ENCODE peak calls at places on chromosomes 6 and 20, in six cellular contexts. I is DND-41, R is testis, L is H9, P is ovary, N is vagina. K is an unnamed sample.

GRCh38 chr20:2323051-2323450 is 27.2 kb downstream of the TGM3 start:
- DNase-seq in I (no peak), R (no peak), L (no peak), P (no peak), N (no peak), K (no peak)

GRCh38 chr20:44001667-44002596 is 87.3 kb downstream of the TOX2 start:
- DNase-seq in I (no peak), R (no peak), L (no peak), P (no peak), N (no peak), K (no peak)

GRCh38 chr20:14583413-14583812 is 246.0 kb upstream of the FLRT3 start:
- DNase-seq in I (no peak), R (no peak), L (no peak), P (no peak), N (no peak), K (no peak)

GRCh38 chr20:23386304-23387117 is 24.5 kb downstream of the GZF1 start:
- DNase-seq in I (no peak), R (no peak), L (no peak), P (no peak), N (no peak), K (no peak)

GRCh38 chr20:25338112-25339023 is 52.3 kb downstream of the ABHD12 start:
- DNase-seq in I (no peak), R (no peak), L (peak; percentile 9), P (no peak), N (no peak), K (no peak)

GRCh38 chr6:21900730-21901129 is 307.2 kb downstream of the SOX4 start:
- DNase-seq in I (no peak), R (no peak), L (no peak), P (peak; percentile 52), N (no peak), K (no peak)

GRCh38 chr20:17538517-17539170 is 7.5 kb upstream of the BFSP1 start:
- DNase-seq in I (no peak), R (no peak), L (no peak), P (no peak), N (no peak), K (no peak)

GRCh38 chr20:40781979-40782378 is 92.9 kb upstream of the MAFB start:
- DNase-seq in I (no peak), R (no peak), L (no peak), P (no peak), N (peak; percentile 40), K (no peak)

GRCh38 chr6:124260337-124260736 is 456.7 kb downstream of the NKAIN2 start:
- DNase-seq in I (no peak), R (no peak), L (no peak), P (no peak), N (no peak), K (no peak)

GRCh38 chr20:25039697-25040437 is 18.1 kb downstream of the ACSS1 start:
- DNase-seq in I (no peak), R (peak; percentile 93), L (no peak), P (peak; percentile 85), N (no peak), K (no peak)

GRCh38 chr6:79640146-79641111 is 9.3 kb downstream of the SH3BGRL2 start:
- DNase-seq in I (no peak), R (no peak), L (no peak), P (no peak), N (no peak), K (no peak)

GRCh38 chr6:22041797-22042489 is 254.9 kb downstream of the PRL start:
- DNase-seq in I (no peak), R (no peak), L (no peak), P (no peak), N (no peak), K (no peak)

GRCh38 chr6:25311251-25311910 is 32.2 kb downstream of the CARMIL1 start:
- DNase-seq in I (no peak), R (no peak), L (no peak), P (no peak), N (no peak), K (no peak)

GRCh38 chr20:50850721-50851286 is 55.9 kb downstream of the BCAS4 start:
- DNase-seq in I (no peak), R (peak; percentile 76), L (peak; percentile 77), P (no peak), N (no peak), K (no peak)

GRCh38 chr20:57941572-57942381 is 232.0 kb upstream of the PMEPA1 start:
- DNase-seq in I (no peak), R (no peak), L (no peak), P (no peak), N (no peak), K (no peak)

GRCh38 chr20:17021481-17021880 is 205.4 kb upstream of the PCSK2 start:
- DNase-seq in I (no peak), R (no peak), L (no peak), P (no peak), N (no peak), K (no peak)

GRCh38 chr20:32885952-32886351 is 27.2 kb downstream of the EFCAB8 start:
- DNase-seq in I (no peak), R (no peak), L (no peak), P (no peak), N (no peak), K (no peak)

GRCh38 chr6:53059648-53060589 is 5.3 kb upstream of the FBXO9 start:
- DNase-seq in I (no peak), R (no peak), L (no peak), P (no peak), N (no peak), K (no peak)

GRCh38 chr6:25413506-25413905 is 134.3 kb downstream of the CARMIL1 start:
- DNase-seq in I (peak; percentile 19), R (no peak), L (no peak), P (no peak), N (no peak), K (no peak)

GRCh38 chr6:97095466-97095865 is 170.9 kb downstream of the KLHL32 start:
- DNase-seq in I (no peak), R (no peak), L (no peak), P (no peak), N (no peak), K (no peak)

GRCh38 chr6:150237626-150238025 is 94.8 kb downstream of the PPP1R14C start:
- DNase-seq in I (no peak), R (no peak), L (no peak), P (no peak), N (no peak), K (no peak)

GRCh38 chr20:48910360-48910781 is 11.1 kb upstream of the ARFGEF2 start:
- DNase-seq in I (no peak), R (no peak), L (no peak), P (no peak), N (no peak), K (no peak)

GRCh38 chr6:54847799-54848597 is 1.4 kb downstream of the FAM83B start:
- DNase-seq in I (no peak), R (no peak), L (no peak), P (no peak), N (no peak), K (no peak)

GRCh38 chr20:47568019-47568418 is 66.3 kb downstream of the NCOA3 start:
- DNase-seq in I (no peak), R (no peak), L (no peak), P (no peak), N (no peak), K (no peak)

GRCh38 chr20:9349256-9349655 is 165.1 kb upstream of the LAMP5 start:
- DNase-seq in I (no peak), R (no peak), L (no peak), P (no peak), N (no peak), K (no peak)

GRCh38 chr6:134437376-134437775 is 119.5 kb upstream of the SGK1 start:
- DNase-seq in I (no peak), R (no peak), L (no peak), P (no peak), N (no peak), K (no peak)

GRCh38 chr20:57710841-57711240 is 1.0 kb upstream of the PMEPA1 start:
- DNase-seq in I (no peak), R (no peak), L (no peak), P (no peak), N (no peak), K (no peak)

GRCh38 chr6:167424700-167425099 is 99.8 kb downstream of the TTLL2 start:
- DNase-seq in I (no peak), R (no peak), L (no peak), P (no peak), N (no peak), K (no peak)

GRCh38 chr6:167428664-167429063 is 103.8 kb downstream of the TTLL2 start:
- DNase-seq in I (no peak), R (no peak), L (no peak), P (no peak), N (no peak), K (no peak)

GRCh38 chr6:167424060-167424673 is 99.3 kb downstream of the TTLL2 start:
- DNase-seq in I (no peak), R (peak; percentile 23), L (peak; percentile 45), P (no peak), N (no peak), K (no peak)

GRCh38 chr6:167426074-167426473 is 101.2 kb downstream of the TTLL2 start:
- DNase-seq in I (no peak), R (no peak), L (no peak), P (no peak), N (no peak), K (no peak)

GRCh38 chr6:167426620-167427019 is 101.7 kb downstream of the TTLL2 start:
- DNase-seq in I (no peak), R (no peak), L (no peak), P (no peak), N (no peak), K (no peak)
- H3K9me3 ChIP-seq in I (no peaks in the 10 kb centered on the region), R (no peaks in the 10 kb centered on the region), L (no peaks in the 10 kb centered on the region), P (no peaks in the 10 kb centered on the region), N (no peaks in the 10 kb centered on the region), K (no peaks in the 10 kb centered on the region)

GRCh38 chr6:3231213-3232016 is 4.0 kb upstream of the TUBB2B start:
- DNase-seq in I (no peak), R (peak; percentile 86), L (peak; percentile 75), P (peak; percentile 73), N (no peak), K (no peak)
- TF ChIP-seq CTCF in I (no peak), R (no peak), L (no peak), P (no peak), N (no peak), K (no peak)

DNA sequence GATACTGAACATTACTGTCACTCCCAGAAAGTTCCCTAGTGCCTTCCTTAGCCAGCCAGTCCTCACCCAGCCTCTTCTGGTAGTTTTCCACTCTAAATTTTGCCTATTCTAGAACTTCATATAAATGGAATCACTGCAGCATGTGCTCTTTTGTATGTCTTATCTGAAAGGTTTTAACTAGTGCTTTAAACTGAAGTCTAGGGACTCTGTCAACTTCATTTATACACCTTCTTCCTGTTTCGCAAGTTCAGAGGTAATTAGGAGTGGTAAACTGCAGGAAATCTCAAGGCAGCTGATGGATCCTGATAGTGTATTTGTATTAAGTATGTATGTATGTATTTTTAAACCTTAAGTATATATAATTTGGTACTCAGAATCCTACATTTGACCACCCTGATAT is 94.3 kb downstream of the TCP11 start:
- DNase-seq in I (no peak), R (no peak), L (no peak), P (no peak), N (no peak), K (no peak)
- H3K27ac ChIP-seq in I (peak overlapping the region; percentile 78), R (peak overlapping the region; percentile 56), L (no peak overlapping the region), P (no peak overlapping the region), N (peak overlapping the region; percentile 80), K (no peak overlapping the region)

DNA sequence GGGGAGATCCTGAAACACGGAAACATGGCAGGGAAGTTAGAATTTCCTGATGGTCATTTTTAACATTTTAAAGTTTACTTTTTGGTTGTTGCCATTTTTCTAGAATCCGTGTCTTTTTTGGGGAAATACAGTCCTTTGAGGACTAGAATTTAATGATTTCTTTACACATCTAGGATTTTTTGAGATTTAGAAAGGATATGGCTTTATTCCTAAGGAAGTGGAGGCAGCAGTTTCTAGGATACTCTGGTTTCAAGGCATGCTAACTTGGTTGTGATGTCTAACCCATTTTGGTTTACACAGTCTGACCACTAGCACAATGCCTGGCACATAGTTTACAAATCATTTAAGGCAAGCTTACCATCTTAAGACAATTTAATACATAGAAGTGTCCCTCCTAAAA is 1.1 kb upstream of the ZBTB2 start:
- DNase-seq in I (no peak), R (no peak), L (no peak), P (no peak), N (no peak), K (no peak)
- H3K9me3 ChIP-seq in I (no peaks in the 10 kb centered on the region), R (no peaks in the 10 kb centered on the region), L (no peaks in the 10 kb centered on the region), P (no peaks in the 10 kb centered on the region), N (no peaks in the 10 kb centered on the region), K (no peaks in the 10 kb centered on the region)